ENCODE peak calls at places on chromosomes 11 and 22, in ten cellular contexts. G is HCT116, Q is fibroblast of lung, B is tibial artery, W is Peyer's patch, R is GM12878, N is heart left ventricle, P is colonic mucosa, T is upper lobe of left lung, H is esophagus muscularis mucosa. A is an unnamed sample. For H3K36me3 and H3K4me1, the result is how much of the 10 kb centered on the place peaks cover.

GRCh38 chr11:126645206-126645605 is 289.7 kb downstream of the ST3GAL4 start:
- DNase-seq in G (no peak), Q (no peak), B (no peak), W (no peak), R (no peak), N (no peak), P (no peak), T (no peak), H (no peak), A (no peak)

GRCh38 chr11:16001899-16002426 is 354.4 kb downstream of the SOX6 start:
- DNase-seq in G (peak), Q (peak), B (no peak), W (no peak), R (no peak), N (no peak), P (peak), T (no peak), H (no peak), A (no peak)

GRCh38 chr11:130470832-130471706 is 22.6 kb downstream of the ADAMTS15 start:
- DNase-seq in G (no peak), Q (no peak), B (no peak), W (no peak), R (no peak), N (peak), P (no peak), T (peak), H (no peak), A (no peak)

GRCh38 chr11:7353100-7353499 is 101.4 kb downstream of the SYT9 start:
- DNase-seq in G (peak), Q (no peak), B (no peak), W (no peak), R (peak), N (no peak), P (peak), T (no peak), H (no peak), A (peak)

GRCh38 chr22:27799334-27800249 is 2.0 kb downstream of the MN1 start:
- DNase-seq in G (no peak), Q (no peak), B (peak), W (no peak), R (no peak), N (no peak), P (no peak), T (peak), H (no peak), A (no peak)

GRCh38 chr11:10329935-10330334 is 25.1 kb downstream of the ADM start:
- DNase-seq in G (no peak), Q (peak), B (no peak), W (no peak), R (no peak), N (no peak), P (no peak), T (no peak), H (peak), A (no peak)

GRCh38 chr11:61833478-61833877 is 5.4 kb downstream of the FADS2 start:
- DNase-seq in G (no peak), Q (no peak), B (no peak), W (no peak), R (no peak), N (no peak), P (no peak), T (peak), H (no peak), A (no peak)

GRCh38 chr11:75326439-75326810 is 25.0 kb downstream of the ARRB1 start:
- DNase-seq in G (no peak), Q (no peak), B (no peak), W (no peak), R (no peak), N (no peak), P (no peak), T (no peak), H (no peak), A (no peak)

GRCh38 chr11:22832315-22833041 is 2.9 kb upstream of the SVIP start:
- DNase-seq in G (peak), Q (no peak), B (no peak), W (no peak), R (no peak), N (no peak), P (no peak), T (no peak), H (no peak), A (no peak)

GRCh38 chr22:31585161-31585859 is 76.7 kb downstream of the PISD start:
- DNase-seq in G (no peak), Q (peak), B (no peak), W (peak), R (no peak), N (no peak), P (no peak), T (no peak), H (no peak), A (no peak)

GRCh38 chr11:95255523-95256165 is 24.6 kb upstream of the SESN3 start:
- DNase-seq in G (no peak), Q (no peak), B (no peak), W (no peak), R (no peak), N (no peak), P (no peak), T (no peak), H (no peak), A (no peak)

GRCh38 chr22:26553056-26553752 is 36.7 kb downstream of the TPST2 start:
- DNase-seq in G (no peak), Q (peak), B (no peak), W (no peak), R (no peak), N (no peak), P (no peak), T (no peak), H (no peak), A (no peak)

GRCh38 chr11:1888811-1889526 is 2.7 kb downstream of the PRR33 start:
- DNase-seq in G (no peak), Q (no peak), B (no peak), W (peak), R (no peak), N (peak), P (no peak), T (peak), H (no peak), A (peak)

GRCh38 chr11:109590782-109591181 is 168.8 kb downstream of the C11orf87 start:
- DNase-seq in G (no peak), Q (no peak), B (no peak), W (no peak), R (no peak), N (no peak), P (no peak), T (no peak), H (no peak), A (no peak)

GRCh38 chr11:63816732-63817131 is 3.5 kb downstream of the SPINDOC start:
- DNase-seq in G (no peak), Q (no peak), B (no peak), W (no peak), R (no peak), N (no peak), P (no peak), T (no peak), H (no peak), A (no peak)

GRCh38 chr11:61334434-61335354 is 1.7 kb downstream of the TKFC start:
- DNase-seq in G (no peak), Q (peak), B (no peak), W (peak), R (no peak), N (no peak), P (no peak), T (no peak), H (no peak), A (no peak)

GRCh38 chr11:128865490-128865889 is 1.6 kb downstream of the KCNJ1 start:
- DNase-seq in G (no peak), Q (no peak), B (no peak), W (peak), R (no peak), N (no peak), P (no peak), T (no peak), H (no peak), A (no peak)

GRCh38 chr11:64877390-64878222 is 815 bp downstream of the EHD1 start:
- DNase-seq in G (no peak), Q (no peak), B (no peak), W (peak), R (no peak), N (no peak), P (peak), T (peak), H (no peak), A (no peak)

GRCh38 chr22:37165940-37166674 is 16.4 kb upstream of the IL2RB start:
- DNase-seq in G (no peak), Q (no peak), B (no peak), W (no peak), R (no peak), N (no peak), P (no peak), T (peak), H (no peak), A (peak)

GRCh38 chr11:113587318-113587739 is 112.1 kb upstream of the DRD2 start:
- DNase-seq in G (no peak), Q (no peak), B (no peak), W (no peak), R (no peak), N (no peak), P (no peak), T (no peak), H (peak), A (no peak)

GRCh38 chr11:45078236-45079074 is 68.0 kb upstream of the PRDM11 start:
- DNase-seq in G (no peak), Q (peak), B (no peak), W (no peak), R (no peak), N (no peak), P (no peak), T (no peak), H (no peak), A (no peak)

GRCh38 chr11:75589933-75590332 is 27.9 kb downstream of the SERPINH1 start:
- DNase-seq in G (no peak), Q (no peak), B (no peak), W (no peak), R (no peak), N (peak), P (no peak), T (no peak), H (no peak), A (no peak)

GRCh38 chr11:6251990-6252473 is 7.6 kb upstream of the CCKBR start:
- DNase-seq in G (no peak), Q (peak), B (no peak), W (peak), R (no peak), N (no peak), P (no peak), T (no peak), H (no peak), A (no peak)

GRCh38 chr11:115607621-115608191 is 103.5 kb upstream of the CADM1 start:
- DNase-seq in G (no peak), Q (no peak), B (no peak), W (no peak), R (no peak), N (peak), P (no peak), T (no peak), H (no peak), A (no peak)

GRCh38 chr11:117517097-117517496 is 189.4 kb downstream of the CEP164 start:
- DNase-seq in G (no peak), Q (no peak), B (no peak), W (no peak), R (no peak), N (no peak), P (no peak), T (no peak), H (no peak), A (no peak)

GRCh38 chr11:115709297-115709696 is 205.1 kb upstream of the CADM1 start:
- DNase-seq in G (no peak), Q (no peak), B (no peak), W (no peak), R (peak), N (no peak), P (no peak), T (no peak), H (no peak), A (no peak)

GRCh38 chr22:38228873-38229740 is 27.3 kb downstream of the MAFF start:
- DNase-seq in G (peak), Q (peak), B (no peak), W (peak), R (no peak), N (no peak), P (peak), T (no peak), H (no peak), A (no peak)

DNA sequence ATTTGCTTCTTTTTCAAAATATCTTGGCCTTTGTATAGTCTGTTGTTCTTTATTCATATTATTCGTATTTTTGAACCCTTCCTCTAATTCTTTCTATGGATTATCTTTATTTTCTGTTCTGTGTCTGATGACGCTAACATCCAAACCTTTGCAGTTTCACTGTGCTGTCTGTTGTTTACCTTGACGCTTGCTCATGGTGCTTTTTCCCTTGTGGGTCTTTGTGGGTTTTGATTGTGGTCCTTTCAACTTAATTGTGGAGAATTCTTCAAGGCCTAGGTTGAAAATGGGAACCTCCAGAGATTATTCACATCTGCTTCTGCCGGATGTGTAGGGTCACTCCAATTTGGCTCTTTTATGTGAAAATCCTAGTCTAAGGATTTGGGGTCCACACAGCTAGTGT is 34.6 kb downstream of the PARVG start:
- DNase-seq in G (no peak), Q (no peak), B (no peak), W (no peak), R (no peak), N (no peak), P (no peak), T (no peak), H (peak), A (no peak)
- H3K27ac ChIP-seq in G (no peak), Q (no peak), B (no peak), W (no peak), R (no peak), N (no peak), P (no peak), T (no peak), H (no peak), A (no peak)

GRCh38 chr11:123159146-123159857 is 35.7 kb downstream of the CLMP start:
- DNase-seq in G (no peak), Q (no peak), B (no peak), W (no peak), R (no peak), N (no peak), P (no peak), T (no peak), H (no peak), A (no peak)

GRCh38 chr11:123158609-123159008 is 36.4 kb downstream of the CLMP start:
- DNase-seq in G (no peak), Q (no peak), B (no peak), W (no peak), R (no peak), N (no peak), P (no peak), T (no peak), H (no peak), A (no peak)

GRCh38 chr11:123157995-123158394 is 37.1 kb downstream of the CLMP start:
- DNase-seq in G (no peak), Q (no peak), B (no peak), W (no peak), R (no peak), N (no peak), P (no peak), T (no peak), H (no peak), A (no peak)

GRCh38 chr11:123163621-123164020 is 31.4 kb downstream of the CLMP start:
- DNase-seq in G (no peak), Q (no peak), B (no peak), W (no peak), R (no peak), N (no peak), P (no peak), T (no peak), H (no peak), A (no peak)

GRCh38 chr11:123161386-123161785 is 33.7 kb downstream of the CLMP start:
- DNase-seq in G (no peak), Q (no peak), B (no peak), W (no peak), R (no peak), N (no peak), P (no peak), T (no peak), H (no peak), A (no peak)
- H3K36me3 ChIP-seq in G (under half), Q (under half), B (under half), W (under half), R (under half), N (under half), P (under half), T (under half), H (under half), A (under half)

GRCh38 chr11:134939905-134940304 is 527.9 kb upstream of the B3GAT1 start:
- DNase-seq in G (no peak), Q (no peak), B (no peak), W (no peak), R (no peak), N (no peak), P (no peak), T (no peak), H (no peak), A (no peak)
- H3K4me1 ChIP-seq in G (under half), Q (under half), B (under half), W (under half), R (under half), N (under half), P (under half), T (under half), H (under half), A (under half)

DNA sequence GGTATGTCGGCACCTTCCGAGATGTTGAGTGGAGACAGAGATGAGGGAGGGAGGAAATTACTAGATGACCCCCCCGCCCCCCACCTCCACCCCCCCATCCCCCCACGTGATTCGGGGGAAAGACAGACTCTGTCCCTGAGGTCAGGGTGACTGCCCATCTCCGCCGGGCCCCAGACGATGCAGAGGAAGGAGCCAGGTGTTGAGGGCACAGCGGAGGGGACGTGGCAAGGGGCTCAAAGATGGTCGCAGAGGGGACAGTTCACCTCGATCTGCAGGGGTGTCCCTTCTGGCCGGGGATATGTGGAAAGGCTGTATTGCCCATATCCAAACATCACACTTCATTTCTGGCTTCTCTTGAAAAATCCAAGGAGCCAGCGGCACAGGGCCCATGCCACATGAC is 14.1 kb downstream of the PHF21B start:
- DNase-seq in G (no peak), Q (no peak), B (no peak), W (no peak), R (no peak), N (no peak), P (no peak), T (no peak), H (no peak), A (no peak)
- H3K27ac ChIP-seq in G (no peak), Q (no peak), B (no peak), W (no peak), R (no peak), N (no peak), P (no peak), T (no peak), H (no peak), A (no peak)

DNA sequence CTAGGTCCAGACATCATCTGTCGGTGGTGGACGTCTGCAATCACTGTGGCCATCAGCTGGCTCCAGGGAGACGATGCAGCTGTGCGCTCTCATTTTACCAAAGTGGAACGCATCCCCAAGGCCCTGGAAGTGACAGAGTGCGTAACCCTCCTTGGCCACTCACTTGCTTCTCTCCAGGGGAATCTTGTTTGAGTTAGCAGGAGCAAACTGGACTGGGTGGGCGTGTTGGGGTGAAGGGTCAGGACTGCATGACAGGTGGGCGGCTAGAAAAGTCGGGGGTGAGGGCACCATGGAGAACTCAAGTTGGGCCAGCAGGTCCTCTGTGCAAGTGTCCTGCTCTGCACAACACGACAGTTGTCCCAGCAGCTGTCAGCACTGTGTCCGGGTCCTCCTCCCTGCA is 16.2 kb downstream of the SHISA8 start:
- DNase-seq in G (no peak), Q (no peak), B (no peak), W (no peak), R (no peak), N (no peak), P (no peak), T (no peak), H (no peak), A (no peak)
- H3K36me3 ChIP-seq in G (under half), Q (under half), B (half or more), W (under half), R (half or more), N (half or more), P (under half), T (under half), H (half or more), A (under half)

GRCh38 chr11:122751298-122752070 is 86.8 kb upstream of the CRTAM start:
- DNase-seq in G (no peak), Q (peak), B (no peak), W (no peak), R (no peak), N (no peak), P (no peak), T (peak), H (no peak), A (no peak)
- H3K4me1 ChIP-seq in G (under half), Q (under half), B (under half), W (under half), R (under half), N (under half), P (under half), T (under half), H (under half), A (half or more)